ENCODE peak calls at places on chromosomes 12 and 14, in seven cellular contexts. X is K562, E is SK-N-SH, A is HCT116, Y is HepG2, P is GM12878, K is H1. L is an unnamed sample.

GRCh38 chr12:26188132-26188531 is 7.2 kb upstream of the SSPN start:
- DNase-seq in P (no peak), A (no peak), X (no peak), Y (no peak), E (no peak), K (no peak), L (no peak)

GRCh38 chr12:16112151-16112550 is 165.3 kb downstream of the SLC15A5 start:
- DNase-seq in K (no peak), P (no peak), Y (no peak), X (no peak), A (no peak), E (no peak), L (no peak)

GRCh38 chr14:89551432-89551831 is 134.4 kb upstream of the FOXN3 start:
- DNase-seq in E (no peak), X (no peak), Y (no peak), K (no peak), P (no peak), A (no peak), L (no peak)

GRCh38 chr14:68938515-68939423 is 40.3 kb downstream of the ACTN1 start:
- DNase-seq in A (no peak), E (peak), K (no peak), Y (peak), P (no peak), X (no peak), L (no peak)

GRCh38 chr12:45732250-45732649 is 2.7 kb downstream of the ARID2 start:
- DNase-seq in E (no peak), A (no peak), Y (no peak), K (no peak), P (no peak), X (peak), L (peak)

GRCh38 chr12:94725375-94726168 is 75.2 kb upstream of the TMCC3 start:
- DNase-seq in K (no peak), E (no peak), Y (peak), A (peak), P (no peak), X (peak), L (peak)

GRCh38 chr12:109723311-109723791 is 9.7 kb downstream of the FAM222A start:
- DNase-seq in A (no peak), X (no peak), K (no peak), P (no peak), E (peak), Y (no peak), L (no peak)

GRCh38 chr12:45292486-45293195 is 76.7 kb downstream of the ANO6 start:
- DNase-seq in Y (no peak), P (no peak), A (no peak), X (no peak), K (no peak), E (no peak), L (no peak)

GRCh38 chr14:53628747-53629146 is 327.9 kb downstream of the BMP4 start:
- DNase-seq in A (no peak), P (no peak), E (no peak), Y (no peak), X (no peak), K (no peak), L (no peak)

GRCh38 chr12:131631230-131631629 is 79.7 kb upstream of the SFSWAP start:
- DNase-seq in Y (no peak), P (no peak), E (no peak), K (no peak), X (no peak), A (no peak), L (no peak)

GRCh38 chr14:77376380-77376770 is 519 bp downstream of the TMED8 start:
- DNase-seq in A (no peak), X (peak), P (no peak), K (no peak), Y (no peak), E (peak), L (peak)

GRCh38 chr14:99726538-99727095 is 42.5 kb downstream of the CYP46A1 start:
- DNase-seq in Y (no peak), E (no peak), A (no peak), K (no peak), X (no peak), P (no peak), L (no peak)

GRCh38 chr12:8028267-8028666 is 4.2 kb upstream of the FOXJ2 start:
- DNase-seq in E (no peak), Y (no peak), A (no peak), X (no peak), K (no peak), P (no peak), L (no peak)

GRCh38 chr14:87944987-87945604 is 47.9 kb downstream of the GALC start:
- DNase-seq in K (no peak), X (peak), A (peak), P (no peak), Y (peak), E (peak), L (peak)

GRCh38 chr14:39372656-39373055 is 59.6 kb downstream of the FBXO33 start:
- DNase-seq in X (no peak), E (no peak), K (no peak), P (no peak), Y (no peak), A (no peak), L (no peak)

GRCh38 chr12:94689002-94689645 is 38.8 kb upstream of the TMCC3 start:
- DNase-seq in A (no peak), P (no peak), E (no peak), K (no peak), Y (no peak), X (no peak), L (no peak)

GRCh38 chr14:51554339-51554920 is 97.3 kb upstream of the FRMD6 start:
- DNase-seq in X (no peak), K (no peak), Y (no peak), A (no peak), E (no peak), P (no peak), L (no peak)

GRCh38 chr12:132827763-132828703 is 636 bp downstream of the GOLGA3 start:
- DNase-seq in Y (peak), E (no peak), X (peak), K (no peak), A (no peak), P (no peak), L (peak)
- TF ChIP-seq JUND in Y (peak), E (peak), X (peak), K (no peak), A (peak), P (no peak), L (no peak)

DNA sequence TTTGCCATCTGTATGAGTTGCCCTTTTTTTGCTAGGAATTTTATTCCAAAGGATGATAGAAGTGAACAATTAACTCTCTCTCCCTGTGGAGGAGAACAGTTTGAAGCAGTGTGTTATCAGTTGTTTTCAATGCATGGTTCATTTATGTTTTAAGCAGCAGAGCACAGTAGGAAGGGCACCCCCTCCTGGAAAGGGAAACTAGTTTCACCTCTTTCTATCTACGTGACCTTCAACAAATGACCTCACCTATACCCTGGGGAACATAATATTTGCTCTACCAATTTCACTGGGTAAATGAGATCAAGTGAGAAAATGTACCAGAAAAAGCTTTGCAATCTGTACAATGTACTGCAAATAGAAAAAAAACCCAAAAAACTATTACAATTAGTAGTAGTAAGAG is 5.4 kb upstream of the DCP1B start:
- DNase-seq in K (no peak), A (no peak), E (no peak), Y (peak), P (no peak), X (no peak), L (no peak)
- TF ChIP-seq JUND in K (no peak), A (no peak), E (no peak), Y (no peak), P (no peak), X (no peak), L (no peak)

GRCh38 chr12:6294533-6295186 is 15.8 kb upstream of the PLEKHG6 start:
- DNase-seq in A (no peak), E (no peak), Y (peak), X (no peak), P (no peak), K (no peak), L (no peak)

GRCh38 chr12:6294156-6294532 is 16.3 kb upstream of the PLEKHG6 start:
- DNase-seq in E (no peak), K (no peak), A (no peak), Y (no peak), X (no peak), P (no peak), L (no peak)

GRCh38 chr12:6295187-6295811 is 15.2 kb upstream of the PLEKHG6 start:
- DNase-seq in X (peak), K (no peak), A (peak), P (no peak), E (peak), Y (peak), L (peak)

GRCh38 chr12:6288235-6288634 is 22.2 kb upstream of the PLEKHG6 start:
- DNase-seq in E (no peak), Y (no peak), P (no peak), X (no peak), A (no peak), K (no peak), L (no peak)

DNA sequence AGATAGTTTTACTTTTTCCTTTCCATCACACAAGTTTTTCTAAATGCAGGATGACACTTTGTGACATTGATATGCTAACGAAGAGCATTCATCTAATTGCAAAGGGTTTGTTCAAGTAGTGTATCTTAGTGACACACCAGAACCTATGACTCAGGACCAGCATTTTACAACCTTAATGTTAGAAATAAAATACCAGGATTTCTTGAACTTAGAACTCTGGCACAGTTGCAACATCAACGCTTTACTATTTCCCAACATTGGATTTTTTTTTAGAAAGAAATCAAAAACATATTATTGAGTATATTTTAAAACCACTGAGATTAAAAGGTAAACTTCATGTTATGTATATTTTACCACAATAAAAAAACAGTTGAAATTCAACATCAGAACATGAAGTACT is 17.9 kb upstream of the PLEKHG6 start:
- DNase-seq in Y (peak), X (no peak), P (no peak), A (no peak), K (no peak), E (no peak), L (no peak)
- TF ChIP-seq JUND in Y (no peak), X (no peak), P (no peak), A (no peak), K (no peak), E (no peak), L (no peak)

GRCh38 chr12:572532-572899 is 90.7 kb downstream of the NINJ2 start:
- DNase-seq in Y (peak), A (peak), E (no peak), P (no peak), K (no peak), X (no peak), L (no peak)
- TF ChIP-seq JUND in Y (no peak), A (no peak), E (no peak), P (no peak), K (no peak), X (no peak), L (no peak)

GRCh38 chr14:55942101-55942645 is 176.0 kb upstream of the PELI2 start:
- DNase-seq in P (no peak), Y (no peak), A (no peak), E (no peak), X (no peak), K (no peak), L (no peak)

GRCh38 chr14:55938249-55938791 is 179.9 kb upstream of the PELI2 start:
- DNase-seq in K (no peak), A (no peak), X (no peak), P (no peak), Y (no peak), E (no peak), L (no peak)

GRCh38 chr14:55936691-55937090 is 181.5 kb upstream of the PELI2 start:
- DNase-seq in P (no peak), Y (no peak), A (no peak), E (no peak), X (no peak), K (no peak), L (no peak)
- TF ChIP-seq JUND in P (no peak), Y (no peak), A (no peak), E (no peak), X (no peak), K (no peak), L (no peak)

GRCh38 chr14:105043656-105044055 is 21.6 kb downstream of the GPR132 start:
- DNase-seq in E (no peak), Y (no peak), A (no peak), P (no peak), X (no peak), K (no peak), L (no peak)
- TF ChIP-seq JUND in E (no peak), Y (no peak), A (no peak), P (no peak), X (no peak), K (no peak), L (no peak)

DNA sequence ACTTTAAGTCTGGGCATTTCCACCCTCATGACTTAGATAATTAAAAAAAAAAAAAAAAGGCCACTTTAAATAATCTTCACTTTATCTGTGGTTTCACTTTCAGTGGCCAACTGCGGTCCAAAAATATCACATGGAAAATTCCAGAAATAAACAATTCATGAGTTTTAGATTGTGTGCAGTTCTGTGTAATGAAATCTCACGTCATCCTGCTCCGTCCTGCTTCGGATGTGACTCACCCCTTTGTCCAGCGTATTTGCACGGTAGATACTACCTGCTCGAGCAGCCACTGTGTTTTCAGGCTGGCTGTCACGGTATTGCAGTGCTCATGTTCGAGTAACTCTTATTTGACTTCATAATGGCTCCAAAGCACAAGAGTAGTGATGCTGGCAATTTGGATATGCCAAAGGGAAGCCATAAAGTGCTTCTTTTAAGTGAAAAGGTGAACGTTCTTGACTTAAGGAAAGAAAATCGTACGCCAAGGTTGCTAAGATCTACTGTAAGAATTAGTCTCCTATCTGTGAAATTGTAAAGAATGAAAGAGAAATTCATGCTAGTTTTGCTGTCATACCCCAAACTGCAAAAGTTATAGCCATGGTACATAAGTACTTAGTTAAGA is 2.4 kb downstream of the E2F7 start:
- DNase-seq in X (peak), P (peak), K (no peak), Y (no peak), A (no peak), E (no peak), L (no peak)
- TF ChIP-seq JUND in X (peak), P (no peak), K (no peak), Y (no peak), A (no peak), E (peak), L (no peak)

GRCh38 chr12:55715833-55716581 is at the start of gene BLOC1S1:
- DNase-seq in Y (peak), P (peak), A (peak), E (peak), K (no peak), X (peak), L (peak)

GRCh38 chr12:55715169-55715764 is 579 bp upstream of the BLOC1S1 start:
- DNase-seq in K (no peak), E (peak), A (no peak), X (no peak), P (no peak), Y (no peak), L (no peak)

GRCh38 chr12:55718020-55718419 is 2.2 kb upstream of the RDH5 start:
- DNase-seq in E (no peak), X (no peak), P (no peak), A (no peak), Y (no peak), K (no peak), L (no peak)

GRCh38 chr12:55717397-55718007 is 1.7 kb downstream of the BLOC1S1 start:
- DNase-seq in K (no peak), A (no peak), X (peak), P (no peak), E (no peak), Y (no peak), L (no peak)

GRCh38 chr12:55716582-55717396 is 943 bp downstream of the BLOC1S1 start:
- DNase-seq in X (peak), P (no peak), Y (no peak), K (no peak), E (no peak), A (no peak), L (no peak)
- TF ChIP-seq JUND in X (no peak), P (no peak), Y (no peak), K (no peak), E (no peak), A (no peak), L (no peak)

GRCh38 chr12:54564768-54565167 is 15.4 kb downstream of the PDE1B start:
- DNase-seq in A (no peak), Y (no peak), P (no peak), E (no peak), K (peak), X (no peak), L (no peak)

GRCh38 chr12:54560374-54560858 is 11.0 kb downstream of the PDE1B start:
- DNase-seq in X (peak), Y (no peak), E (peak), P (peak), K (peak), A (peak), L (peak)

GRCh38 chr12:54561164-54561563 is 11.8 kb downstream of the PDE1B start:
- DNase-seq in E (no peak), K (no peak), Y (no peak), P (no peak), A (no peak), X (no peak), L (no peak)

GRCh38 chr12:54563787-54564186 is 14.4 kb downstream of the PDE1B start:
- DNase-seq in E (no peak), A (no peak), X (no peak), Y (no peak), P (no peak), K (no peak), L (no peak)

DNA sequence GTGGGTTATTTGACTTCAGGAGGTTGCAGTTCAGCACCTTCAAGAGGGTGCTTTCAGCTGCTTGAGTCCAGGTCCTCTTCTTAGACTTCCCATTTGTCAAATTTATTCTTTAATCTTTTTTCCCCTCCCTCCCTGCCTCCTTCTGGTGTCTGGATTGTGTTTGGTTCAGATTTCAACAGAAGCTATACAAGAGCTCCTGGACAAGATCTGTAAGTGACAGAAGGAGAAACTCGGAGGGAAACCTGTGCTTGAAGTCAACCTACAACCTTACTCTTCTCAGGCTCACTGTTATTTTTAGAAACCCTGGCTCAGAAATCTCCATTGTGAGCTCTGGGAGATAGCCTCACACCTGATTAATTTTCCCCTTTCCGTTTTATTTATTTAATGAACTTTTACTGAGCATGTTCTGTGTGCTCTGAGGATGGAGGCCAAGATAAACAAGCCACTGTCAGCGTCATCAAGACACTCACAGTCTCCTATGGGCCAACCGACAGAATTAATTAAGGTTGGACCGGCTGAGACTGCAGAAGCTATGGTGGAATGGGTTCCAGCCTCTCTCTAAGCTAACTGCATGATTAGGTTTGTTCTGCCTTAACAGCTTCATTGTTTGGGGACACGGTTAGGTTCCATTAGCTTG is 13.4 kb downstream of the PDE1B start:
- DNase-seq in Y (no peak), A (no peak), P (no peak), K (no peak), E (no peak), X (no peak), L (no peak)
- TF ChIP-seq JUND in Y (no peak), A (no peak), P (no peak), K (no peak), E (no peak), X (no peak), L (no peak)

L was measured in T47D.